ENCODE peak calls at places on chromosomes 6 and 20, in five cellular contexts. O, P, D, I and Y are unnamed samples.

GRCh38 chr6:35341557-35341956 is 801 bp upstream of the PPARD start:
- DNase-seq in D (no peak), O (no peak), P (no peak), I (no peak), Y (no peak)

GRCh38 chr6:1481326-1481725 is 92.0 kb downstream of the FOXF2 start:
- DNase-seq in P (no peak), D (peak), I (no peak), O (no peak), Y (no peak)

GRCh38 chr20:10218536-10219451 is at the start of gene SNAP25:
- DNase-seq in O (no peak), P (peak), I (peak), D (peak), Y (peak)

GRCh38 chr20:483791-484644 is 21.7 kb upstream of the TBC1D20 start:
- DNase-seq in D (no peak), I (no peak), P (no peak), O (no peak), Y (no peak)

GRCh38 chr20:25065625-25066338 is 7.8 kb upstream of the ACSS1 start:
- DNase-seq in O (peak), I (peak), D (peak), P (peak), Y (peak)

GRCh38 chr6:152085533-152085932 is 278.1 kb downstream of the ESR1 start:
- DNase-seq in P (no peak), O (no peak), I (no peak), D (no peak), Y (no peak)

GRCh38 chr20:478949-479429 is 16.7 kb upstream of the TBC1D20 start:
- DNase-seq in I (peak), O (no peak), D (peak), P (peak), Y (peak)

GRCh38 chr6:132648356-132648755 is 10.6 kb downstream of the TAAR1 start:
- DNase-seq in D (peak), O (no peak), I (no peak), P (peak), Y (no peak)

GRCh38 chr6:138545621-138545980 is 46.3 kb upstream of the NHSL1 start:
- DNase-seq in I (peak), P (no peak), D (peak), O (peak), Y (peak)

GRCh38 chr6:140909156-140909555 is 1223.6 kb upstream of the GJE1 start:
- DNase-seq in O (no peak), P (no peak), I (no peak), D (peak), Y (no peak)

GRCh38 chr6:26122402-26122792 is 35.2 kb downstream of the HFE start:
- DNase-seq in D (no peak), I (no peak), P (no peak), O (no peak), Y (no peak)

GRCh38 chr20:24640686-24641085 is 171.3 kb downstream of the SYNDIG1 start:
- DNase-seq in P (no peak), D (no peak), O (no peak), I (no peak), Y (no peak)

GRCh38 chr6:93819189-93819588 is 399.8 kb upstream of the EPHA7 start:
- DNase-seq in I (no peak), P (no peak), O (no peak), D (no peak), Y (peak)

GRCh38 chr20:829531-829930 is 4.0 kb upstream of the FAM110A start:
- DNase-seq in P (no peak), I (no peak), D (peak), O (no peak), Y (no peak)

GRCh38 chr6:157668034-157668401 is 155.0 kb upstream of the SNX9 start:
- DNase-seq in D (no peak), P (no peak), I (no peak), O (no peak), Y (no peak)

GRCh38 chr6:33977606-33978438 is 168.1 kb downstream of the GRM4 start:
- DNase-seq in P (no peak), D (no peak), O (peak), I (no peak), Y (no peak)

DNA sequence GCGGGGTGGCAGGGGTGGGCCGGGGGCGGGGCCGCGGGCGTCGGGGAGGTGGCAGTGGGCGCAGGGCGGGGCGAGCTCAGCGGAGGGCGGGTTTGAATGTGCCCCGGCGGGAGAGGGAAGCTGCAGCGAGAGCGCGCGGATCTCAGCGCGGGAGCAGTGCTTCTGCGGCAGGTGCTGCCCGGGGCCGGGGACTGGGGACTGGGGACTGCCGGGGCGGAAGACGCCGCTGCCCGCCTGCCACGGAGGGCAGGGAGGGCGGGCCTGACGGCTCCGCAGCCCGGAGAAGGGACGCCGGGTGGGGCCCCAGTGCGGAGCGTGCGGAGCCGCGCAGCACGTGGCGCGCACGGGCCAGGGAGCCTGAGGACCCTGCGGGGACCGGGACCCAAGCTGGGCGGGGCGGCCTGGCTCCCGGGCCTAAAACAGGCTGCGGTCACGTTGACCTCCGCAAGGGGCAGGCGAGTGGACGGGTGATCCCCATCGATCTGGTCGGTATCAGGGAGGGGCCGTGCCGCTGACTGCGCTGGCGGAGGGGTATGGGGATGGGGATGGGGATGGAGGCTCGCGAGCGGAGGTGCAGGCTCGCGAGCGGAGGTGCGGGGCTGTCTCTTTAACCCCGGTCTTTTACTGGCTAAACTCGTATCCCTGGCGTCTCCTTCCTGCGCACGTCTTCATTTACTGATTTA is at the start of gene SLC29A1:
- DNase-seq in O (peak), D (peak), P (peak), I (peak), Y (peak)
- TF ChIP-seq CTCF in O (no peak), D (no peak), P (no peak), I (peak), Y (peak)

GRCh38 chr20:40255368-40255767 is 433.7 kb downstream of the MAFB start:
- DNase-seq in D (no peak), I (no peak), P (no peak), O (no peak), Y (no peak)
- TF ChIP-seq CTCF in D (no peak), I (peak), P (no peak), O (no peak), Y (peak)

DNA sequence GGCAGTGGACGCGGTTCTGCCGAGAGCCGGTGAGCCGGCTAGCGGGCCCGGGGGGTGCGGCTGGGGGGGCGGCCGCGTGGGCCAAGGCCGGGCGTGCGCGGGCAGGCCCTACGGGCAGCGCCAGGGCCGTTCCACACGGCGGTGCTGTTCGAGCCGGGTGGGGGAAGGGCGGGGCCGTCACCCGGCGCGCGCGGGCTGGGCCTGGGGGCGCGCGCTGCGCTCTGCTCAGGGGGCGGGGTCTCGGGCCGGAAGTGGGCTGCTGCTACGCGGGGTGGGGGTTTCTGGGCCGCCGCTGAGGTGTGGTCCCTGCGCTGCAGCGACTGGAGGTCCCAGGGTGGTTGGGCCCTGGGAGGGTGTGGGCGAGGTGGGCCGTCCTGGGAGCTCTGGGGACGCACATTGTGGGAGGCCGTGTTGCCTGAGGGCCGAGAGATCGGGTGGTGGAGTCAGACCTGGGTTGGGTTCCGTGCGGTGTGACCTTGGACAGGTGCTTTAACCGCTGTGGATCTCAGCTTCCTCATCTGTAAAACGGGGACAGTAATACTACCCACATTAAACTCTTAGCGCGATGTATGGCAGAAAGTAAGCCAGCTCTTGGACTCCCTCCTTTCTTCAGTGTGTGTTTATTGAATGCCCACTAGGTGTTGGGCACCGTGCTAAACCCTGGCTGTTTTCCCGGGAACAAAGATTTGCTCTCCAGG is 395 bp downstream of the MAPRE1 start:
- DNase-seq in D (peak), I (peak), O (no peak), P (peak), Y (peak)
- TF ChIP-seq CTCF in D (peak), I (peak), O (no peak), P (no peak), Y (no peak)

DNA sequence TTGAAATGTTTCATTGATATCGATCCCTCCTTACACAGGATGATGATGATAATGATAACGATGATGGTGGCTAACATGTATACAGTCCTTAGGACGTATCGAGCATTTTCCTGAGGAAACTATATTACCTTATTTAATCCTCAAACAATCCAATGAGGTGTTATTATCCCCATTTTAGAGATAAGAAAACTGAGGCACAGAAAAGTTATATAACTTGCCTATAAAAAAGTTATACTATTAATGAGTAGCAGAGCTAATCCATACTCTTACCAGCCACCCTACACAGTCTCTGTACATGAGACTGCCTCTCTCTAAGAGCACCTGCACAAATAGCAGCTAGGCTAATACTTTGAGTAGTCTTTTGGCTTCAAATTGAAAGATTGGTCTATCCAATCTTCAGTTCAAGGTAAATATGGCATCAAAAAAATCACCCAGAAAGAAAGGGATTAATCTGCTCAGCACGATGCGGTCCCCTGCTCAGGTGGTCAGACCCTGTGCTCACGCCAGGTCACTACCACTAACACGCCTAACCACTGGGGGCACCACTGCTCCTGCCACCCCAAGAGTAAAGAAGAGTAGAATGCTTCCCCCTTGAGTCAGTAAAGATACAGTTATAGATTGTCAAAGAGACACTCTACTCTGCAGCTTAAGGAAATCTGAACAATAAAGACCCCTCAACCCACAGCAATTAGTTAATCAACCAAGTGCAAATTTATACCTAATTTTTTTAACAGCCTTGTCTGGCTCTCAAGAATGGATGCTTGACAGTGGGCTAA is 15.0 kb downstream of the GABBR1 start:
- DNase-seq in I (no peak), P (no peak), O (no peak), D (no peak), Y (peak)
- TF ChIP-seq CTCF in I (peak), P (no peak), O (no peak), D (peak), Y (peak)

DNA sequence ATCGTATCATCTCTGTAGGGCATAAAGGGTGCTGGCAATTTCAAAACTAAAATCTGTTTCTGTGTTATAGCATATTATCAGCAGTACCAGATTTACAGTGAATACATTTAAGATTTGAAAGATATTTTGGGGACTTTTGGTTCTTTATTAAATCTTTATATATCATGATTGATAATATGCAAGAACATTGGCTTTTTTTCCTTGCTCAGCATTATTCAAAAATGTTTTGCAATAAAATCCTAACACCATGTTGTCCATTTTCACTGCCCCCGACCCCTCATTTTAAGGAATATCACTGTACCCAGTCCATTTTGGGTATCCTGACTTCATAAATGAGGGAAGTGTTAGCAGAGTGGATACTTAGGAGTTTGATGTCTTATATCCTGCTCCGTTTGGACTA is 16.3 kb downstream of the FARS2 start:
- DNase-seq in O (no peak), D (no peak), P (no peak), I (no peak), Y (no peak)
- TF ChIP-seq CTCF in O (no peak), D (no peak), P (no peak), I (no peak), Y (no peak)

GRCh38 chr6:27494103-27494502 is 21.2 kb upstream of the ZNF184 start:
- DNase-seq in O (no peak), P (no peak), I (no peak), D (no peak), Y (no peak)

GRCh38 chr6:27500177-27500576 is 27.3 kb upstream of the ZNF184 start:
- DNase-seq in D (no peak), I (no peak), P (no peak), O (no peak), Y (no peak)

GRCh38 chr6:27494987-27495385 is 22.1 kb upstream of the ZNF184 start:
- DNase-seq in O (no peak), D (no peak), P (no peak), I (no peak), Y (no peak)

GRCh38 chr6:27492776-27493175 is 19.9 kb upstream of the ZNF184 start:
- DNase-seq in O (no peak), D (no peak), P (no peak), I (no peak), Y (no peak)

DNA sequence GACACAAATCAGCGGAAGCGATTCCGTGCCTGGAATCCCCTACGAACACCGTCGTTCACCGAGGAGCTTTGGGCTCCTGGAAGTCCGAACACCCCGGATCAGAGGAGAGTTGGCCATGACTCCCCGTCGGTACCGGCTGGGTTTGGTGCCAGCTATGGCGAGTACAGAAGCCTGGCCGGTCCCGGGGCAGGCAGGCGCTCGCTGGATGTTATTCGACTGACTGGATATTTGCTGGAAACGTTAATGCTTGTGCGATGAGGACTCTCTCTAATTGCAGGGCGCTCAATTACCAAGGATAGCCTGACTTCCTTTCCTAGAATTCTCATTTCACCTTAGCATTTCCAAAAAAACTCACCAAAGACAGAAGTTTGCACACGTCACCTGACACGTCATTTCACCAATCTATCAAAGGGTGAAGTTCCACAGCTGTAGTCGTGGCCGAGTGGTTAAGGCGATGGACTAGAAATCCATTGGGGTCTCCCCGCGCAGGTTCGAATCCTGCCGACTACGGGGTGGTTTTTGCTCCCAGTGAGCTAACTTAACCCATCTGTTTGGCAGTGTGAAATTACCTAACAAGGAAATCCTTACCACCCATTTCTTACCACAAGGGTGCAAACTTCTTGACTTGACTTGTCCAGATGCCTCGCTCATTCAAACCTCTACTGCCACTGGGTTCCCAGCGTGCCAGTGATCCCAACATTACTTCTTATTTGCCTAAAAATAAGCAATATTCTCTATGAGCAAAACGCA is 22.7 kb upstream of the ZNF184 start:
- DNase-seq in I (peak), D (peak), O (no peak), P (peak), Y (peak)
- TF ChIP-seq CTCF in I (peak), D (no peak), O (no peak), P (no peak), Y (no peak)

GRCh38 chr6:50791900-50792508 is 26.7 kb upstream of the TFAP2B start:
- DNase-seq in P (peak), I (peak), D (peak), O (no peak), Y (peak)
- TF ChIP-seq CTCF in P (peak), I (peak), D (peak), O (peak), Y (peak)